ENCODE peak calls at places on chromosomes 13 and 19, in five cellular contexts. One of them, this sample, is unnamed.

GRCh38 chr13:67742478-67742877 is 512.3 kb upstream of the PCDH9 start:
- DNase-seq in H9: no peak
- DNase-seq in activated naive CD4-positive, alpha-beta T cell: no peak
- DNase-seq in EH: no peak
- DNase-seq in foreskin fibroblast: no peak
- DNase-seq in this sample: no peak

GRCh38 chr19:34667349-34668076 is 9.4 kb downstream of the SCGB2B2 start:
- DNase-seq in H9: peak
- DNase-seq in activated naive CD4-positive, alpha-beta T cell: no peak
- DNase-seq in EH: peak
- DNase-seq in foreskin fibroblast: peak
- DNase-seq in this sample: no peak

GRCh38 chr13:52738719-52739467 is 727 bp downstream of the CNMD start:
- DNase-seq in H9: peak
- DNase-seq in activated naive CD4-positive, alpha-beta T cell: peak
- DNase-seq in EH: peak
- DNase-seq in foreskin fibroblast: peak
- DNase-seq in this sample: no peak

GRCh38 chr19:33207040-33207620 is 13.0 kb downstream of the LRP3 start:
- DNase-seq in H9: no peak
- DNase-seq in activated naive CD4-positive, alpha-beta T cell: no peak
- DNase-seq in EH: no peak
- DNase-seq in foreskin fibroblast: no peak
- DNase-seq in this sample: no peak

GRCh38 chr13:102236830-102237621 is 164.8 kb downstream of the FGF14 start:
- DNase-seq in H9: no peak
- DNase-seq in activated naive CD4-positive, alpha-beta T cell: no peak
- DNase-seq in EH: no peak
- DNase-seq in foreskin fibroblast: no peak
- DNase-seq in this sample: no peak

GRCh38 chr13:114136576-114136975 is 4.2 kb upstream of the RASA3 start:
- DNase-seq in H9: no peak
- DNase-seq in activated naive CD4-positive, alpha-beta T cell: no peak
- DNase-seq in EH: no peak
- DNase-seq in foreskin fibroblast: no peak
- DNase-seq in this sample: peak

GRCh38 chr19:44645407-44646048 is 1.8 kb downstream of the PVR start:
- DNase-seq in H9: no peak
- DNase-seq in activated naive CD4-positive, alpha-beta T cell: no peak
- DNase-seq in EH: no peak
- DNase-seq in foreskin fibroblast: no peak
- DNase-seq in this sample: no peak

GRCh38 chr19:7605490-7606222 is 10.0 kb downstream of the CAMSAP3 start:
- DNase-seq in H9: peak
- DNase-seq in activated naive CD4-positive, alpha-beta T cell: no peak
- DNase-seq in EH: peak
- DNase-seq in foreskin fibroblast: peak
- DNase-seq in this sample: no peak

GRCh38 chr19:41452584-41453275 is 9.8 kb downstream of the ERICH4 start:
- DNase-seq in H9: no peak
- DNase-seq in activated naive CD4-positive, alpha-beta T cell: no peak
- DNase-seq in EH: no peak
- DNase-seq in foreskin fibroblast: no peak
- DNase-seq in this sample: no peak

GRCh38 chr13:34165158-34165557 is 347.2 kb downstream of the RFC3 start:
- DNase-seq in H9: no peak
- DNase-seq in activated naive CD4-positive, alpha-beta T cell: no peak
- DNase-seq in EH: no peak
- DNase-seq in foreskin fibroblast: no peak
- DNase-seq in this sample: no peak

GRCh38 chr19:1445185-1445931 is 4.6 kb upstream of the APC2 start:
- DNase-seq in H9: peak
- DNase-seq in activated naive CD4-positive, alpha-beta T cell: peak
- DNase-seq in EH: peak
- DNase-seq in foreskin fibroblast: peak
- DNase-seq in this sample: peak

GRCh38 chr19:42555801-42556200 is 27.5 kb upstream of the CEACAM1 start:
- DNase-seq in H9: peak
- DNase-seq in activated naive CD4-positive, alpha-beta T cell: no peak
- DNase-seq in EH: no peak
- DNase-seq in foreskin fibroblast: no peak
- DNase-seq in this sample: no peak

GRCh38 chr13:86684402-86684801 is 885.2 kb upstream of the SLITRK6 start:
- DNase-seq in H9: no peak
- DNase-seq in activated naive CD4-positive, alpha-beta T cell: no peak
- DNase-seq in EH: no peak
- DNase-seq in foreskin fibroblast: no peak
- DNase-seq in this sample: no peak

GRCh38 chr13:56670563-56670962 is 470.2 kb upstream of the PRR20A start:
- DNase-seq in H9: no peak
- DNase-seq in activated naive CD4-positive, alpha-beta T cell: no peak
- DNase-seq in EH: no peak
- DNase-seq in foreskin fibroblast: no peak
- DNase-seq in this sample: no peak

GRCh38 chr13:111372651-111373425 is 52.4 kb downstream of the TEX29 start:
- DNase-seq in H9: no peak
- DNase-seq in activated naive CD4-positive, alpha-beta T cell: no peak
- DNase-seq in EH: no peak
- DNase-seq in foreskin fibroblast: no peak
- DNase-seq in this sample: no peak

GRCh38 chr13:37791699-37792098 is 77.9 kb downstream of the TRPC4 start:
- DNase-seq in H9: no peak
- DNase-seq in activated naive CD4-positive, alpha-beta T cell: no peak
- DNase-seq in EH: peak
- DNase-seq in foreskin fibroblast: peak
- DNase-seq in this sample: no peak

GRCh38 chr19:49651871-49652722 is 10.1 kb downstream of the SCAF1 start:
- DNase-seq in H9: no peak
- DNase-seq in activated naive CD4-positive, alpha-beta T cell: no peak
- DNase-seq in EH: no peak
- DNase-seq in foreskin fibroblast: no peak
- DNase-seq in this sample: no peak

GRCh38 chr19:40594657-40595077 is 6.5 kb upstream of the LTBP4 start:
- DNase-seq in H9: no peak
- DNase-seq in activated naive CD4-positive, alpha-beta T cell: no peak
- DNase-seq in EH: peak
- DNase-seq in foreskin fibroblast: peak
- DNase-seq in this sample: no peak

GRCh38 chr19:14004619-14005380 is 1.3 kb downstream of the RFX1 start:
- DNase-seq in H9: no peak
- DNase-seq in activated naive CD4-positive, alpha-beta T cell: no peak
- DNase-seq in EH: peak
- DNase-seq in foreskin fibroblast: peak
- DNase-seq in this sample: peak

GRCh38 chr13:41058229-41059070 is 2.9 kb upstream of the WBP4 start:
- DNase-seq in H9: no peak
- DNase-seq in activated naive CD4-positive, alpha-beta T cell: no peak
- DNase-seq in EH: no peak
- DNase-seq in foreskin fibroblast: no peak
- DNase-seq in this sample: no peak

GRCh38 chr19:49400034-49400433 is 12.0 kb downstream of the KASH5 start:
- DNase-seq in H9: no peak
- DNase-seq in activated naive CD4-positive, alpha-beta T cell: no peak
- DNase-seq in EH: peak
- DNase-seq in foreskin fibroblast: peak
- DNase-seq in this sample: no peak

GRCh38 chr13:23427342-23428182 is 5.9 kb downstream of the SACS start:
- DNase-seq in H9: no peak
- DNase-seq in activated naive CD4-positive, alpha-beta T cell: no peak
- DNase-seq in EH: peak
- DNase-seq in foreskin fibroblast: peak
- DNase-seq in this sample: no peak

GRCh38 chr13:51623473-51623872 is 39.2 kb downstream of the WDFY2 start:
- DNase-seq in H9: no peak
- DNase-seq in activated naive CD4-positive, alpha-beta T cell: no peak
- DNase-seq in EH: peak
- DNase-seq in foreskin fibroblast: peak
- DNase-seq in this sample: no peak

This sample was measured in Peyer's patch.